ENCODE peak calls at places on chromosomes 11 and 22, in six cellular contexts. V is CD4-positive, alpha-beta T cell; Y is NCI-H524; I is NCI-H1694; Z is amniotic stem cell; B is substantia nigra. R is an unnamed sample.

GRCh38 chr11:98549571-98549970 is 471.2 kb upstream of the CNTN5 start:
- DNase-seq in Z (no peak), Y (no peak), B (no peak), V (no peak), I (no peak), R (no peak)

GRCh38 chr11:82533628-82534353 is 199.9 kb downstream of the FAM181B start:
- DNase-seq in I (no peak), V (no peak), B (no peak), Z (no peak), Y (peak), R (no peak)

GRCh38 chr11:119795231-119795630 is 66.2 kb upstream of the NECTIN1 start:
- DNase-seq in B (no peak), Y (no peak), Z (peak), V (no peak), I (no peak), R (peak)

GRCh38 chr11:8268530-8269461 is 5.1 kb upstream of the LMO1 start:
- DNase-seq in Y (peak), B (no peak), Z (no peak), I (no peak), V (no peak), R (no peak)

GRCh38 chr11:112694244-112694643 is 267.0 kb upstream of the NCAM1 start:
- DNase-seq in B (no peak), I (no peak), Z (no peak), Y (no peak), V (no peak), R (no peak)

GRCh38 chr22:24379536-24379935 is 47.9 kb upstream of the ADORA2A start:
- DNase-seq in B (no peak), I (no peak), Y (no peak), Z (no peak), V (no peak), R (no peak)

GRCh38 chr11:128779036-128779435 is 85.2 kb downstream of the FLI1 start:
- DNase-seq in V (no peak), Y (no peak), B (no peak), Z (no peak), I (no peak), R (no peak)

GRCh38 chr11:132874638-132875037 is 657.7 kb downstream of the OPCML start:
- DNase-seq in Y (no peak), I (no peak), V (no peak), B (no peak), Z (peak), R (no peak)

GRCh38 chr11:121248496-121248895 is 44.1 kb upstream of the SC5D start:
- DNase-seq in I (no peak), V (no peak), Z (no peak), B (no peak), Y (no peak), R (no peak)

GRCh38 chr11:96036863-96037262 is 113.0 kb upstream of the MTMR2 start:
- DNase-seq in V (no peak), I (no peak), Z (no peak), B (peak), Y (no peak), R (no peak)

R was measured in NCI-H226.